ENCODE peak calls at places on chromosome 19, in five cellular contexts. J, X, U, I and R are unnamed samples.

GRCh38 chr19:3458229-3458555 is 22.1 kb downstream of the SMIM24 start:
- DNase-seq in J (no peak), X (no peak), U (no peak), I (no peak), R (no peak)

GRCh38 chr19:50922316-50922853 is 11.2 kb upstream of the KLK4 start:
- DNase-seq in J (peak), X (peak), U (peak), I (peak), R (no peak)

GRCh38 chr19:38441660-38442348 is 8.3 kb downstream of the RYR1 start:
- DNase-seq in J (peak), X (no peak), U (no peak), I (no peak), R (no peak)

GRCh38 chr19:55358493-55358892 is 4.0 kb upstream of the COX6B2 start:
- DNase-seq in J (no peak), X (no peak), U (no peak), I (no peak), R (no peak)

GRCh38 chr19:10114651-10115391 is 3.3 kb downstream of the P2RY11 start:
- DNase-seq in J (no peak), X (no peak), U (no peak), I (no peak), R (no peak)

GRCh38 chr19:6047741-6048231 is 62.5 kb downstream of the RFX2 start:
- DNase-seq in J (peak), X (no peak), U (no peak), I (no peak), R (peak)

GRCh38 chr19:18869781-18870530 is 26.0 kb downstream of the CERS1 start:
- DNase-seq in J (no peak), X (no peak), U (no peak), I (no peak), R (no peak)

GRCh38 chr19:34345934-34346333 is 19.1 kb upstream of the GPI start:
- DNase-seq in J (peak), X (peak), U (peak), I (peak), R (no peak)

GRCh38 chr19:30692517-30692870 is 320.3 kb downstream of the ZNF536 start:
- DNase-seq in J (no peak), X (no peak), U (no peak), I (no peak), R (no peak)

GRCh38 chr19:13240312-13241022 is 90.3 kb downstream of the IER2 start:
- DNase-seq in J (no peak), X (no peak), U (no peak), I (no peak), R (no peak)

GRCh38 chr19:7159105-7159933 is 89.8 kb downstream of the ZNF557 start:
- DNase-seq in J (no peak), X (no peak), U (peak), I (no peak), R (no peak)

GRCh38 chr19:55383789-55384575 is at the start of gene TMEM238:
- DNase-seq in J (peak), X (no peak), U (peak), I (no peak), R (no peak)

GRCh38 chr19:12769689-12770088 is 5.7 kb downstream of the HOOK2 start:
- DNase-seq in J (peak), X (no peak), U (no peak), I (no peak), R (no peak)

GRCh38 chr19:12140545-12141404 is 625 bp upstream of the ZNF20 start:
- DNase-seq in J (peak), X (peak), U (peak), I (peak), R (peak)

GRCh38 chr19:3148503-3148902 is 12.7 kb downstream of the GNA15 start:
- DNase-seq in J (no peak), X (no peak), U (no peak), I (no peak), R (no peak)

GRCh38 chr19:2782357-2782935 is 627 bp downstream of the SGTA start:
- DNase-seq in J (no peak), X (no peak), U (no peak), I (no peak), R (no peak)

GRCh38 chr19:33865306-33865705 is 68.6 kb downstream of the KCTD15 start:
- DNase-seq in J (no peak), X (no peak), U (no peak), I (no peak), R (peak)

GRCh38 chr19:48826606-48827020 is 9.7 kb downstream of the HSD17B14 start:
- DNase-seq in J (no peak), X (no peak), U (no peak), I (no peak), R (no peak)

GRCh38 chr19:45156231-45156630 is 4.6 kb downstream of the NKPD1 start:
- DNase-seq in J (no peak), X (no peak), U (no peak), I (no peak), R (no peak)

GRCh38 chr19:55454787-55455243 is 6.6 kb downstream of the ISOC2 start:
- DNase-seq in J (peak), X (no peak), U (no peak), I (peak), R (no peak)

GRCh38 chr19:4811328-4812131 is 20.0 kb downstream of the TICAM1 start:
- DNase-seq in J (peak), X (peak), U (peak), I (peak), R (no peak)

GRCh38 chr19:40091205-40092129 is 724 bp upstream of the ZNF780A start:
- DNase-seq in J (no peak), X (no peak), U (no peak), I (no peak), R (no peak)

GRCh38 chr19:3868770-3869456 is at the start of gene ZFR2:
- DNase-seq in J (peak), X (no peak), U (no peak), I (no peak), R (no peak)

GRCh38 chr19:6577410-6578125 is 13.4 kb downstream of the CD70 start:
- DNase-seq in J (no peak), X (no peak), U (no peak), I (no peak), R (no peak)

GRCh38 chr19:19459707-19460251 is 54.3 kb downstream of the GATAD2A start:
- DNase-seq in J (no peak), X (no peak), U (no peak), I (peak), R (no peak)